ENCODE peak calls at places on chromosomes 5 and 9, in ten cellular contexts. One of them, this sample, is unnamed.

GRCh38 chr9:78806492-78807160 is 509.7 kb downstream of the PSAT1 start:
- DNase-seq in transverse colon: no peak
- DNase-seq in endothelial cell of umbilical vein: no peak
- DNase-seq in uterus: no peak
- DNase-seq in spleen: no peak
- DNase-seq in breast epithelium: no peak
- DNase-seq in gastrocnemius medialis: no peak
- DNase-seq in heart left ventricle: no peak
- DNase-seq in upper lobe of left lung: no peak
- DNase-seq in right lobe of liver: no peak
- DNase-seq in this sample: no peak

GRCh38 chr9:79353856-79354520 is 217.8 kb upstream of the TLE4 start:
- DNase-seq in transverse colon: no peak
- DNase-seq in endothelial cell of umbilical vein: peak; percentile 7
- DNase-seq in uterus: no peak
- DNase-seq in spleen: no peak
- DNase-seq in breast epithelium: no peak
- DNase-seq in gastrocnemius medialis: no peak
- DNase-seq in heart left ventricle: no peak
- DNase-seq in upper lobe of left lung: no peak
- DNase-seq in right lobe of liver: no peak
- DNase-seq in this sample: no peak

GRCh38 chr5:73619606-73620334 is 6.2 kb upstream of the ARHGEF28 start:
- DNase-seq in transverse colon: no peak
- DNase-seq in endothelial cell of umbilical vein: no peak
- DNase-seq in uterus: no peak
- DNase-seq in spleen: no peak
- DNase-seq in breast epithelium: no peak
- DNase-seq in gastrocnemius medialis: no peak
- DNase-seq in heart left ventricle: no peak
- DNase-seq in upper lobe of left lung: no peak
- DNase-seq in right lobe of liver: no peak
- DNase-seq in this sample: no peak

GRCh38 chr5:107671742-107672211 is 1.0 kb upstream of the EFNA5 start:
- DNase-seq in transverse colon: peak; percentile 34
- DNase-seq in endothelial cell of umbilical vein: peak; percentile 74
- DNase-seq in uterus: no peak
- DNase-seq in spleen: no peak
- DNase-seq in breast epithelium: no peak
- DNase-seq in gastrocnemius medialis: no peak
- DNase-seq in heart left ventricle: no peak
- DNase-seq in upper lobe of left lung: no peak
- DNase-seq in right lobe of liver: no peak
- DNase-seq in this sample: peak; percentile 9

GRCh38 chr5:8457187-8458037 is 588.5 kb downstream of the MTRR start:
- DNase-seq in transverse colon: peak; percentile 86
- DNase-seq in endothelial cell of umbilical vein: peak; percentile 99
- DNase-seq in uterus: peak; percentile 87
- DNase-seq in spleen: peak; percentile 92
- DNase-seq in breast epithelium: peak; percentile 88
- DNase-seq in gastrocnemius medialis: peak; percentile 90
- DNase-seq in heart left ventricle: peak; percentile 95
- DNase-seq in upper lobe of left lung: peak; percentile 89
- DNase-seq in right lobe of liver: peak; percentile 95
- DNase-seq in this sample: peak; percentile 94

GRCh38 chr9:126692759-126693427 is 79.2 kb downstream of the LMX1B start:
- DNase-seq in transverse colon: no peak
- DNase-seq in endothelial cell of umbilical vein: no peak
- DNase-seq in uterus: no peak
- DNase-seq in spleen: peak; percentile 61
- DNase-seq in breast epithelium: no peak
- DNase-seq in gastrocnemius medialis: no peak
- DNase-seq in heart left ventricle: no peak
- DNase-seq in upper lobe of left lung: no peak
- DNase-seq in right lobe of liver: no peak
- DNase-seq in this sample: no peak

GRCh38 chr5:122498163-122498562 is 186.1 kb downstream of the SNCAIP start:
- DNase-seq in transverse colon: no peak
- DNase-seq in endothelial cell of umbilical vein: no peak
- DNase-seq in uterus: no peak
- DNase-seq in spleen: no peak
- DNase-seq in breast epithelium: no peak
- DNase-seq in gastrocnemius medialis: no peak
- DNase-seq in heart left ventricle: no peak
- DNase-seq in upper lobe of left lung: no peak
- DNase-seq in right lobe of liver: no peak
- DNase-seq in this sample: peak; percentile 52

GRCh38 chr9:2021731-2022130 is 6.6 kb downstream of the SMARCA2 start:
- DNase-seq in transverse colon: no peak
- DNase-seq in endothelial cell of umbilical vein: no peak
- DNase-seq in uterus: no peak
- DNase-seq in spleen: no peak
- DNase-seq in breast epithelium: no peak
- DNase-seq in gastrocnemius medialis: no peak
- DNase-seq in heart left ventricle: no peak
- DNase-seq in upper lobe of left lung: no peak
- DNase-seq in right lobe of liver: no peak
- DNase-seq in this sample: no peak

GRCh38 chr5:122773615-122774014 is 1.3 kb upstream of the SNX2 start:
- DNase-seq in transverse colon: no peak
- DNase-seq in endothelial cell of umbilical vein: peak; percentile 25
- DNase-seq in uterus: no peak
- DNase-seq in spleen: no peak
- DNase-seq in breast epithelium: no peak
- DNase-seq in gastrocnemius medialis: no peak
- DNase-seq in heart left ventricle: no peak
- DNase-seq in upper lobe of left lung: peak; percentile 23
- DNase-seq in right lobe of liver: no peak
- DNase-seq in this sample: no peak

GRCh38 chr5:57210633-57211032 is 36.8 kb downstream of the GPBP1 start:
- DNase-seq in transverse colon: no peak
- DNase-seq in endothelial cell of umbilical vein: no peak
- DNase-seq in uterus: no peak
- DNase-seq in spleen: no peak
- DNase-seq in breast epithelium: no peak
- DNase-seq in gastrocnemius medialis: no peak
- DNase-seq in heart left ventricle: no peak
- DNase-seq in upper lobe of left lung: no peak
- DNase-seq in right lobe of liver: no peak
- DNase-seq in this sample: no peak

GRCh38 chr5:57209316-57210040 is 35.6 kb downstream of the GPBP1 start:
- DNase-seq in transverse colon: no peak
- DNase-seq in endothelial cell of umbilical vein: no peak
- DNase-seq in uterus: no peak
- DNase-seq in spleen: no peak
- DNase-seq in breast epithelium: no peak
- DNase-seq in gastrocnemius medialis: no peak
- DNase-seq in heart left ventricle: no peak
- DNase-seq in upper lobe of left lung: no peak
- DNase-seq in right lobe of liver: no peak
- DNase-seq in this sample: no peak

GRCh38 chr5:57207681-57208080 is 33.8 kb downstream of the GPBP1 start:
- DNase-seq in transverse colon: peak; percentile 28
- DNase-seq in endothelial cell of umbilical vein: no peak
- DNase-seq in uterus: no peak
- DNase-seq in spleen: no peak
- DNase-seq in breast epithelium: no peak
- DNase-seq in gastrocnemius medialis: no peak
- DNase-seq in heart left ventricle: peak; percentile 83
- DNase-seq in upper lobe of left lung: no peak
- DNase-seq in right lobe of liver: no peak
- DNase-seq in this sample: no peak

GRCh38 chr5:57211039-57211438 is 37.2 kb downstream of the GPBP1 start:
- DNase-seq in transverse colon: no peak
- DNase-seq in endothelial cell of umbilical vein: no peak
- DNase-seq in uterus: no peak
- DNase-seq in spleen: no peak
- DNase-seq in breast epithelium: no peak
- DNase-seq in gastrocnemius medialis: no peak
- DNase-seq in heart left ventricle: no peak
- DNase-seq in upper lobe of left lung: no peak
- DNase-seq in right lobe of liver: no peak
- DNase-seq in this sample: no peak

GRCh38 chr5:57207007-57207653 is 33.3 kb downstream of the GPBP1 start:
- DNase-seq in transverse colon: no peak
- DNase-seq in endothelial cell of umbilical vein: no peak
- DNase-seq in uterus: no peak
- DNase-seq in spleen: no peak
- DNase-seq in breast epithelium: no peak
- DNase-seq in gastrocnemius medialis: no peak
- DNase-seq in heart left ventricle: no peak
- DNase-seq in upper lobe of left lung: no peak
- DNase-seq in right lobe of liver: no peak
- DNase-seq in this sample: no peak
- TF ChIP-seq POLR2A in transverse colon: no peak
- TF ChIP-seq POLR2A in endothelial cell of umbilical vein: no peak
- TF ChIP-seq POLR2A in uterus: no peak
- TF ChIP-seq POLR2A in spleen: no peak
- TF ChIP-seq POLR2A in breast epithelium: no peak
- TF ChIP-seq POLR2A in gastrocnemius medialis: no peak
- TF ChIP-seq POLR2A in heart left ventricle: no peak
- TF ChIP-seq POLR2A in upper lobe of left lung: no peak
- TF ChIP-seq POLR2A in right lobe of liver: no peak
- TF ChIP-seq POLR2A in this sample: no peak

DNA sequence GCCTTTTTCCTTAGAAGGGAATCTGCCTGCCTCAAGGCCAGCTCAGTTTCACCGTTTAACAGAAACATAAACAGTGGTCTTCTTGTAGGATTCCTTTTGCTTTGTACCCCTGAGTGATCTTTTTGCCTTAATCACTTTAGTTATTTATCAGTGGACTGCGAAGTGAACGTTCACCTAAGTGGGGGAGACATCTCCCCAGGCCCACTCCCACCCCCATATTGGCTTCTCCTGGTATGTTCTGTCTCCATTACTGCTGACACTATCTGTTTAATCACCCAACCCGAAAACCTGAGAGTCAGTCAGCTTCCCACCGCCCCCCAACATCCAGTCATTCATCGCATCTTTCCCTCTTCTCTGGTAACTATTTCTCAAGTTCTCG is 1.4 kb downstream of the SKP2 start:
- DNase-seq in transverse colon: no peak
- DNase-seq in endothelial cell of umbilical vein: no peak
- DNase-seq in uterus: no peak
- DNase-seq in spleen: no peak
- DNase-seq in breast epithelium: no peak
- DNase-seq in gastrocnemius medialis: no peak
- DNase-seq in heart left ventricle: no peak
- DNase-seq in upper lobe of left lung: no peak
- DNase-seq in right lobe of liver: no peak
- DNase-seq in this sample: no peak
- H3K36me3 ChIP-seq in transverse colon: no peaks in the 10 kb centered on the region
- H3K36me3 ChIP-seq in endothelial cell of umbilical vein: no peaks in the 10 kb centered on the region
- H3K36me3 ChIP-seq in uterus: no peaks in the 10 kb centered on the region
- H3K36me3 ChIP-seq in spleen: peaks cover 49% of the 10 kb centered on the region
- H3K36me3 ChIP-seq in breast epithelium: no peaks in the 10 kb centered on the region
- H3K36me3 ChIP-seq in gastrocnemius medialis: no peaks in the 10 kb centered on the region
- H3K36me3 ChIP-seq in heart left ventricle: no peaks in the 10 kb centered on the region
- H3K36me3 ChIP-seq in upper lobe of left lung: peaks cover 6% of the 10 kb centered on the region
- H3K36me3 ChIP-seq in right lobe of liver: peaks cover 4% of the 10 kb centered on the region
- H3K36me3 ChIP-seq in this sample: no peaks in the 10 kb centered on the region

DNA sequence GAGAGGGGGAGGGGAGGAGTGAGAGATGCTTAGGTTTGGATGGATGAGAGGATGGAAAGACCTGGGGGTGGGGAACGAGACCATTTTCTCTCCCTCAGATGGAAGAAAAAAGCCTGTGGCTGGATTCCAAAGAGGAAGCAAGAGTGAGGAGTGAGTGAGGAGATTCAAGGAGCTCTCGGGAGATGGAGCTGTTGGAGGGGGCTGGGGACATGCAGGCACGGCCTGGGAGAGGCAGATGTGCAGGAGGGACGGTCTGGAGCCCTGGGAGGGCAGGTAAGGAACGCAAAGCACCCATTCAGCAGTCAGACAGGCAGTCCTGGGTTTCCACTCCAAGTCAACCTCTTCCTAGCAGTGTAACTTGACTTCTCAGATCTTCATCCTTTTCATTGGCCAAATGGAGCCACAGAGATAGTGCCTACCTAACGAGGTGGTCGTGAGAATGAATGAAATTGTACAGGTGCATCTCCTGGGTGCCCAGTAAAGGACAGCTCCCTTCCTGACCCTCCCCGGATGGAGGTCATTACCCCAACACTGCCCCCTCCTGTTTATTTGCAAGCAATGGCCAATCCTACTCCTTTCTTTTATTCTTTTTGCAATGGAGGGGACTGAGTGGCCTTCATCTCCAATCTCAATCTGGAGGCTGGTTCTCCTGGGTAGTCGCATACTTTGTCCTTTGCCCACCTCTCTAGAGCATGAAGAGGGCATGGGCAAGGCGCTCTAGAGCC is 52.2 kb downstream of the PCDH1 start:
- DNase-seq in transverse colon: no peak
- DNase-seq in endothelial cell of umbilical vein: no peak
- DNase-seq in uterus: no peak
- DNase-seq in spleen: peak; percentile 64
- DNase-seq in breast epithelium: no peak
- DNase-seq in gastrocnemius medialis: no peak
- DNase-seq in heart left ventricle: no peak
- DNase-seq in upper lobe of left lung: no peak
- DNase-seq in right lobe of liver: no peak
- DNase-seq in this sample: no peak
- TF ChIP-seq CTCF in transverse colon: peak; percentile 9
- TF ChIP-seq CTCF in endothelial cell of umbilical vein: peak; percentile 15
- TF ChIP-seq CTCF in uterus: peak; percentile 5
- TF ChIP-seq CTCF in spleen: no peak
- TF ChIP-seq CTCF in breast epithelium: no peak
- TF ChIP-seq CTCF in gastrocnemius medialis: no peak
- TF ChIP-seq CTCF in heart left ventricle: peak; percentile 38
- TF ChIP-seq CTCF in upper lobe of left lung: no peak
- TF ChIP-seq CTCF in right lobe of liver: peak; percentile 35
- TF ChIP-seq CTCF in this sample: no peak

GRCh38 chr9:89687216-89687615 is 82.4 kb downstream of the GADD45G start:
- DNase-seq in transverse colon: no peak
- DNase-seq in endothelial cell of umbilical vein: no peak
- DNase-seq in uterus: no peak
- DNase-seq in spleen: no peak
- DNase-seq in breast epithelium: no peak
- DNase-seq in gastrocnemius medialis: no peak
- DNase-seq in heart left ventricle: no peak
- DNase-seq in upper lobe of left lung: no peak
- DNase-seq in right lobe of liver: no peak
- DNase-seq in this sample: no peak

GRCh38 chr9:89686621-89687020 is 81.8 kb downstream of the GADD45G start:
- DNase-seq in transverse colon: no peak
- DNase-seq in endothelial cell of umbilical vein: no peak
- DNase-seq in uterus: no peak
- DNase-seq in spleen: no peak
- DNase-seq in breast epithelium: no peak
- DNase-seq in gastrocnemius medialis: no peak
- DNase-seq in heart left ventricle: no peak
- DNase-seq in upper lobe of left lung: no peak
- DNase-seq in right lobe of liver: no peak
- DNase-seq in this sample: no peak

GRCh38 chr9:89684912-89685636 is 80.3 kb downstream of the GADD45G start:
- DNase-seq in transverse colon: no peak
- DNase-seq in endothelial cell of umbilical vein: no peak
- DNase-seq in uterus: no peak
- DNase-seq in spleen: no peak
- DNase-seq in breast epithelium: no peak
- DNase-seq in gastrocnemius medialis: peak; percentile 84
- DNase-seq in heart left ventricle: no peak
- DNase-seq in upper lobe of left lung: peak; percentile 42
- DNase-seq in right lobe of liver: no peak
- DNase-seq in this sample: peak; percentile 47

GRCh38 chr9:89685698-89686097 is 80.9 kb downstream of the GADD45G start:
- DNase-seq in transverse colon: no peak
- DNase-seq in endothelial cell of umbilical vein: no peak
- DNase-seq in uterus: no peak
- DNase-seq in spleen: no peak
- DNase-seq in breast epithelium: no peak
- DNase-seq in gastrocnemius medialis: no peak
- DNase-seq in heart left ventricle: no peak
- DNase-seq in upper lobe of left lung: no peak
- DNase-seq in right lobe of liver: peak; percentile 86
- DNase-seq in this sample: no peak

GRCh38 chr9:89686134-89686533 is 81.3 kb downstream of the GADD45G start:
- DNase-seq in transverse colon: no peak
- DNase-seq in endothelial cell of umbilical vein: no peak
- DNase-seq in uterus: no peak
- DNase-seq in spleen: no peak
- DNase-seq in breast epithelium: no peak
- DNase-seq in gastrocnemius medialis: no peak
- DNase-seq in heart left ventricle: no peak
- DNase-seq in upper lobe of left lung: no peak
- DNase-seq in right lobe of liver: peak; percentile 81
- DNase-seq in this sample: no peak
- TF ChIP-seq POLR2A in transverse colon: no peak
- TF ChIP-seq POLR2A in endothelial cell of umbilical vein: no peak
- TF ChIP-seq POLR2A in uterus: no peak
- TF ChIP-seq POLR2A in spleen: no peak
- TF ChIP-seq POLR2A in breast epithelium: no peak
- TF ChIP-seq POLR2A in gastrocnemius medialis: no peak
- TF ChIP-seq POLR2A in heart left ventricle: no peak
- TF ChIP-seq POLR2A in upper lobe of left lung: no peak
- TF ChIP-seq POLR2A in right lobe of liver: no peak
- TF ChIP-seq POLR2A in this sample: no peak